ENCODE peak calls at places on chromosomes 5 and 9, in seven cellular contexts. Y, A, K, S, T, X and W are unnamed samples.

GRCh38 chr5:45532826-45533624 is 163.2 kb downstream of the HCN1 start:
- DNase-seq in Y (peak; percentile 19), A (no peak), K (no peak), S (peak; percentile 18), T (no peak), X (no peak), W (no peak)

GRCh38 chr5:175698401-175699115 is 40.7 kb downstream of the HRH2 start:
- DNase-seq in Y (no peak), A (no peak), K (no peak), S (no peak), T (no peak), X (no peak), W (peak; percentile 11)

GRCh38 chr5:143554194-143554717 is 150.8 kb upstream of the NR3C1 start:
- DNase-seq in Y (no peak), A (no peak), K (peak; percentile 96), S (no peak), T (no peak), X (no peak), W (no peak)

GRCh38 chr5:143244000-143244736 is 159.3 kb downstream of the NR3C1 start:
- DNase-seq in Y (peak; percentile 72), A (no peak), K (peak; percentile 97), S (no peak), T (no peak), X (no peak), W (no peak)

GRCh38 chr5:110077147-110077546 is 387.4 kb downstream of the MAN2A1 start:
- DNase-seq in Y (no peak), A (no peak), K (no peak), S (no peak), T (no peak), X (no peak), W (no peak)

GRCh38 chr9:124792976-124793594 is 16.2 kb downstream of the OLFML2A start:
- DNase-seq in Y (no peak), A (no peak), K (no peak), S (no peak), T (no peak), X (no peak), W (no peak)

GRCh38 chr9:136482046-136482792 is 621 bp downstream of the SEC16A start:
- DNase-seq in Y (no peak), A (peak; percentile 14), K (peak; percentile 38), S (peak; percentile 30), T (no peak), X (no peak), W (no peak)

GRCh38 chr5:135353952-135354721 is 44.9 kb downstream of the MACROH2A1 start:
- DNase-seq in Y (no peak), A (no peak), K (peak; percentile 94), S (no peak), T (no peak), X (no peak), W (no peak)

GRCh38 chr5:68680376-68680775 is 413.4 kb upstream of the SLC30A5 start:
- DNase-seq in Y (no peak), A (no peak), K (no peak), S (no peak), T (no peak), X (no peak), W (no peak)

GRCh38 chr5:22431406-22431805 is 421.7 kb downstream of the CDH12 start:
- DNase-seq in Y (no peak), A (no peak), K (no peak), S (no peak), T (no peak), X (no peak), W (no peak)

GRCh38 chr9:137067860-137068538 is 2.4 kb downstream of the SAPCD2 start:
- DNase-seq in Y (no peak), A (peak; percentile 80), K (peak; percentile 66), S (peak; percentile 64), T (peak; percentile 85), X (peak; percentile 76), W (peak; percentile 92)

GRCh38 chr9:109052416-109052815 is 39.1 kb upstream of the CTNNAL1 start:
- DNase-seq in Y (no peak), A (no peak), K (peak; percentile 43), S (no peak), T (no peak), X (no peak), W (no peak)

GRCh38 chr5:151509231-151509630 is 61.8 kb downstream of the SLC36A1 start:
- DNase-seq in Y (no peak), A (no peak), K (no peak), S (no peak), T (no peak), X (no peak), W (no peak)

GRCh38 chr5:1080414-1080813 is 31.4 kb downstream of the SLC12A7 start:
- DNase-seq in Y (no peak), A (no peak), K (no peak), S (no peak), T (no peak), X (no peak), W (no peak)

GRCh38 chr9:120730661-120731514 is 16.6 kb upstream of the MEGF9 start:
- DNase-seq in Y (no peak), A (no peak), K (peak; percentile 93), S (peak; percentile 20), T (peak; percentile 82), X (no peak), W (no peak)

GRCh38 chr5:170986598-170986997 is 124.8 kb downstream of the RANBP17 start:
- DNase-seq in Y (no peak), A (no peak), K (peak; percentile 25), S (no peak), T (no peak), X (no peak), W (no peak)

GRCh38 chr9:27450752-27451151 is 73.3 kb upstream of the IFNK start:
- DNase-seq in Y (no peak), A (no peak), K (no peak), S (no peak), T (no peak), X (no peak), W (no peak)

GRCh38 chr9:130892503-130893249 is 3.9 kb downstream of the QRFP start:
- DNase-seq in Y (no peak), A (no peak), K (no peak), S (no peak), T (no peak), X (no peak), W (no peak)

GRCh38 chr9:92350129-92350739 is 24.5 kb downstream of the CENPP start:
- DNase-seq in Y (no peak), A (no peak), K (peak; percentile 65), S (no peak), T (no peak), X (no peak), W (no peak)

GRCh38 chr9:137028281-137029057 is 432 bp upstream of the ABCA2 start:
- DNase-seq in Y (no peak), A (peak; percentile 60), K (no peak), S (no peak), T (peak; percentile 82), X (no peak), W (peak; percentile 66)

GRCh38 chr5:176547811-176548210 is 1.3 kb upstream of the CDHR2 start:
- DNase-seq in Y (no peak), A (no peak), K (no peak), S (no peak), T (no peak), X (no peak), W (no peak)

GRCh38 chr9:16282216-16282615 is 588.3 kb downstream of the BNC2 start:
- DNase-seq in Y (no peak), A (no peak), K (no peak), S (no peak), T (no peak), X (no peak), W (no peak)

GRCh38 chr5:75023368-75024159 is 28.8 kb downstream of the GCNT4 start:
- DNase-seq in Y (no peak), A (peak; percentile 6), K (no peak), S (no peak), T (no peak), X (peak; percentile 10), W (no peak)

GRCh38 chr5:776862-777711 is 7.4 kb downstream of the ZDHHC11B start:
- DNase-seq in Y (no peak), A (no peak), K (no peak), S (no peak), T (no peak), X (no peak), W (peak; percentile 15)

GRCh38 chr9:95297760-95298159 is 19.7 kb downstream of the FANCC start:
- DNase-seq in Y (no peak), A (no peak), K (no peak), S (no peak), T (no peak), X (no peak), W (no peak)

GRCh38 chr5:6556089-6556801 is 76.6 kb downstream of the NSUN2 start:
- DNase-seq in Y (peak; percentile 45), A (no peak), K (peak; percentile 40), S (no peak), T (no peak), X (no peak), W (no peak)

GRCh38 chr9:87020169-87020935 is 73.0 kb upstream of the GAS1 start:
- DNase-seq in Y (no peak), A (no peak), K (no peak), S (no peak), T (no peak), X (no peak), W (no peak)